ENCODE peak calls at places on chromosomes 16 and 17, in four cellular contexts. V is ELF-1; X is CD8-positive, alpha-beta memory T cell; P is non-pigmented ciliary epithelial cell. W is an unnamed sample.

GRCh38 chr17:82965371-82965770 is 114.0 kb upstream of the METRNL start:
- DNase-seq in P (no peak), X (no peak), V (no peak), W (no peak)

GRCh38 chr16:78105517-78105916 is 6.1 kb downstream of the WWOX start:
- DNase-seq in X (no peak), P (no peak), V (no peak), W (no peak)

GRCh38 chr17:6172642-6173330 is 102.6 kb downstream of the WSCD1 start:
- DNase-seq in P (no peak), X (no peak), V (no peak), W (no peak)

GRCh38 chr16:57741660-57742191 is 6.2 kb downstream of the KATNB1 start:
- DNase-seq in X (no peak), P (no peak), V (no peak), W (no peak)

GRCh38 chr16:1825864-1826690 is 548 bp downstream of the HAGH start:
- DNase-seq in V (peak), P (no peak), X (peak), W (peak)

GRCh38 chr17:48499248-48499647 is 31.6 kb downstream of the HOXB1 start:
- DNase-seq in V (no peak), X (no peak), P (no peak), W (no peak)

GRCh38 chr17:83101805-83102480 is 22.5 kb downstream of the METRNL start:
- DNase-seq in X (no peak), P (no peak), V (no peak), W (no peak)

GRCh38 chr17:66241839-66242238 is 12.6 kb upstream of the APOH start:
- DNase-seq in V (no peak), X (no peak), P (no peak), W (no peak)

GRCh38 chr17:62101519-62101918 is 36.4 kb upstream of the MED13 start:
- DNase-seq in P (no peak), V (no peak), X (no peak), W (no peak)

GRCh38 chr16:81591538-81591870 is 146.9 kb downstream of the CMIP start:
- DNase-seq in P (no peak), V (no peak), X (no peak), W (no peak)

GRCh38 chr17:15233022-15233805 is 31.9 kb downstream of the PMP22 start:
- DNase-seq in P (no peak), X (no peak), V (peak), W (peak)

GRCh38 chr16:81836279-81837054 is 57.4 kb downstream of the PLCG2 start:
- DNase-seq in P (no peak), X (no peak), V (no peak), W (no peak)

GRCh38 chr16:49884033-49884707 is 28.3 kb upstream of the ZNF423 start:
- DNase-seq in V (no peak), P (no peak), X (no peak), W (no peak)

GRCh38 chr17:6752068-6752909 is 3.6 kb upstream of the XAF1 start:
- DNase-seq in V (no peak), X (no peak), P (peak), W (peak)

GRCh38 chr17:80650339-80650672 is 105.7 kb downstream of the RPTOR start:
- DNase-seq in P (no peak), X (no peak), V (no peak), W (no peak)

GRCh38 chr16:70681382-70682238 is 4.2 kb downstream of the MTSS2 start:
- DNase-seq in P (no peak), V (peak), X (no peak), W (no peak)

GRCh38 chr17:42598905-42599304 is 10.3 kb downstream of the RETREG3 start:
- DNase-seq in P (no peak), X (no peak), V (no peak), W (no peak)

GRCh38 chr16:57186630-57187507 is 740 bp downstream of the RSPRY1 start:
- DNase-seq in P (no peak), X (peak), V (peak), W (peak)

GRCh38 chr17:32485261-32485955 is 1.4 kb upstream of the CDK5R1 start:
- DNase-seq in X (no peak), P (no peak), V (no peak), W (no peak)

GRCh38 chr17:10614536-10615155 is 42.5 kb downstream of the MYH3 start:
- DNase-seq in P (peak), X (no peak), V (peak), W (peak)

GRCh38 chr16:71528863-71529262 is 2.6 kb downstream of the CHST4 start:
- DNase-seq in V (no peak), X (no peak), P (no peak), W (no peak)

GRCh38 chr16:860891-861290 is 60.4 kb upstream of the GNG13 start:
- DNase-seq in P (no peak), V (no peak), X (no peak), W (no peak)

GRCh38 chr16:81415757-81416156 is 28.9 kb upstream of the CMIP start:
- DNase-seq in P (no peak), V (peak), X (no peak), W (no peak)

GRCh38 chr17:64262422-64263260 is at the start of gene TEX2:
- DNase-seq in X (peak), V (peak), P (no peak), W (peak)

GRCh38 chr16:16041196-16041892 is 91.9 kb downstream of the ABCC1 start:
- DNase-seq in V (peak), P (no peak), X (no peak), W (no peak)

GRCh38 chr16:52257534-52257933 is 289.4 kb downstream of the TOX3 start:
- DNase-seq in P (no peak), V (no peak), X (no peak), W (no peak)

W was measured in Kasumi-1.